ENCODE peak calls at places on chromosomes 6 and 20, in four cellular contexts. One of them, this sample, is unnamed.

GRCh38 chr6:149235130-149235561 is 82.4 kb upstream of the TAB2 start:
- DNase-seq in PC-3: peak; percentile 92
- DNase-seq in fibroblast of pulmonary artery: peak; percentile 92
- DNase-seq in A549: peak; percentile 16
- DNase-seq in this sample: no peak

GRCh38 chr6:163872335-163872734 is 457.8 kb downstream of the QKI start:
- DNase-seq in fibroblast of pulmonary artery: peak; percentile 89
- DNase-seq in PC-3: peak; percentile 23
- DNase-seq in A549: no peak
- DNase-seq in this sample: no peak

GRCh38 chr6:138517635-138518034 is 18.3 kb upstream of the NHSL1 start:
- DNase-seq in fibroblast of pulmonary artery: peak; percentile 54
- DNase-seq in PC-3: peak; percentile 68
- DNase-seq in A549: no peak
- DNase-seq in this sample: peak; percentile 31

GRCh38 chr6:3506195-3506594 is 49.3 kb upstream of the SLC22A23 start:
- DNase-seq in fibroblast of pulmonary artery: no peak
- DNase-seq in A549: no peak
- DNase-seq in PC-3: no peak
- DNase-seq in this sample: no peak

GRCh38 chr6:97594834-97595233 is 311.8 kb upstream of the MMS22L start:
- DNase-seq in fibroblast of pulmonary artery: no peak
- DNase-seq in A549: no peak
- DNase-seq in PC-3: peak; percentile 47
- DNase-seq in this sample: no peak

GRCh38 chr20:62236674-62236996 is 1.7 kb upstream of the OSBPL2 start:
- DNase-seq in A549: no peak
- DNase-seq in fibroblast of pulmonary artery: no peak
- DNase-seq in PC-3: no peak
- DNase-seq in this sample: no peak

GRCh38 chr20:33490023-33490933 is at the start of gene CBFA2T2:
- DNase-seq in A549: peak; percentile 50
- DNase-seq in PC-3: peak; percentile 44
- DNase-seq in fibroblast of pulmonary artery: peak; percentile 61
- DNase-seq in this sample: no peak

GRCh38 chr6:95242560-95242959 is 334.8 kb upstream of the MANEA start:
- DNase-seq in fibroblast of pulmonary artery: no peak
- DNase-seq in A549: no peak
- DNase-seq in PC-3: no peak
- DNase-seq in this sample: no peak

GRCh38 chr6:31659649-31660223 is 842 bp downstream of the C6orf47 start:
- DNase-seq in A549: no peak
- DNase-seq in PC-3: peak; percentile 42
- DNase-seq in fibroblast of pulmonary artery: peak; percentile 18
- DNase-seq in this sample: no peak

GRCh38 chr6:67221226-67221625 is 1413.9 kb upstream of the ADGRB3 start:
- DNase-seq in A549: no peak
- DNase-seq in PC-3: peak; percentile 9
- DNase-seq in fibroblast of pulmonary artery: peak; percentile 55
- DNase-seq in this sample: no peak

GRCh38 chr20:62822788-62823651 is 6.2 kb downstream of the COL9A3 start:
- DNase-seq in fibroblast of pulmonary artery: no peak
- DNase-seq in A549: peak; percentile 92
- DNase-seq in PC-3: peak; percentile 88
- DNase-seq in this sample: peak; percentile 74

GRCh38 chr20:17854307-17854903 is 114.2 kb downstream of the SNX5 start:
- DNase-seq in PC-3: peak; percentile 44
- DNase-seq in A549: peak; percentile 55
- DNase-seq in fibroblast of pulmonary artery: peak; percentile 60
- DNase-seq in this sample: peak; percentile 66

GRCh38 chr20:10430000-10430466 is 4.0 kb downstream of the MKKS start:
- DNase-seq in A549: peak; percentile 40
- DNase-seq in PC-3: peak; percentile 61
- DNase-seq in fibroblast of pulmonary artery: peak; percentile 42
- DNase-seq in this sample: no peak

GRCh38 chr6:26311385-26312095 is 53.5 kb upstream of the BTN3A2 start:
- DNase-seq in fibroblast of pulmonary artery: peak; percentile 78
- DNase-seq in A549: no peak
- DNase-seq in PC-3: peak; percentile 92
- DNase-seq in this sample: no peak

GRCh38 chr6:149055195-149055899 is 262.2 kb upstream of the TAB2 start:
- DNase-seq in fibroblast of pulmonary artery: no peak
- DNase-seq in A549: no peak
- DNase-seq in PC-3: no peak
- DNase-seq in this sample: no peak

GRCh38 chr6:7505196-7505699 is 36.2 kb upstream of the DSP start:
- DNase-seq in A549: peak; percentile 56
- DNase-seq in PC-3: peak; percentile 96
- DNase-seq in fibroblast of pulmonary artery: peak; percentile 63
- DNase-seq in this sample: peak; percentile 24

GRCh38 chr20:62065669-62066338 is at the start of gene TAF4:
- DNase-seq in PC-3: peak; percentile 78
- DNase-seq in A549: peak; percentile 85
- DNase-seq in fibroblast of pulmonary artery: peak; percentile 74
- DNase-seq in this sample: peak; percentile 79

GRCh38 chr6:105993769-105994521 is 92.2 kb upstream of the PRDM1 start:
- DNase-seq in PC-3: no peak
- DNase-seq in A549: no peak
- DNase-seq in fibroblast of pulmonary artery: peak; percentile 21
- DNase-seq in this sample: peak; percentile 56

GRCh38 chr6:20790032-20790791 is 256.0 kb downstream of the CDKAL1 start:
- DNase-seq in fibroblast of pulmonary artery: no peak
- DNase-seq in A549: no peak
- DNase-seq in PC-3: no peak
- DNase-seq in this sample: no peak

GRCh38 chr6:12484519-12484918 is 194.4 kb downstream of the EDN1 start:
- DNase-seq in PC-3: peak; percentile 26
- DNase-seq in fibroblast of pulmonary artery: no peak
- DNase-seq in A549: no peak
- DNase-seq in this sample: no peak

GRCh38 chr6:12480379-12480778 is 190.2 kb downstream of the EDN1 start:
- DNase-seq in PC-3: no peak
- DNase-seq in fibroblast of pulmonary artery: no peak
- DNase-seq in A549: no peak
- DNase-seq in this sample: no peak

GRCh38 chr6:12481292-12481691 is 191.1 kb downstream of the EDN1 start:
- DNase-seq in A549: no peak
- DNase-seq in PC-3: no peak
- DNase-seq in fibroblast of pulmonary artery: no peak
- DNase-seq in this sample: no peak

GRCh38 chr6:12483712-12484111 is 193.6 kb downstream of the EDN1 start:
- DNase-seq in fibroblast of pulmonary artery: peak; percentile 75
- DNase-seq in A549: peak; percentile 30
- DNase-seq in PC-3: peak; percentile 98
- DNase-seq in this sample: no peak

DNA sequence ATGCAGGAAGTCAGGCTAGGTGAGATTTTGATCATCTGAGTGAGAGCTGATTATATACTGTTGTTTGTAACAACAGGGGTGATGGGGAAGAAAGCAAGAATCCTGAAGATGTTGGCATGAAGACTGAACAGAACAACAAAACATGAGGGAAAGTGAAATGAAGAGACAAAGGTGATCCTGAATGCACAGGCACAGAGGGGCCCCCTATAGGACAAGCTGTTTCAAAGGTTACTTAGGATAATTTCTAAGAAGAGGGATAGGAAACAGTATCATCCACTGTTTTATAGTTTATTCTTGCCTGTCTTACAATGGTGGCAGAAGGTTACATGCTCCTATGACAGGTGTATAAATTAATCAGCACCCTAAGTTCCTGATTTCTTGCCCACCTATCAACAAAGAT is 192.2 kb downstream of the EDN1 start:
- DNase-seq in PC-3: peak; percentile 25
- DNase-seq in A549: no peak
- DNase-seq in fibroblast of pulmonary artery: no peak
- DNase-seq in this sample: no peak
- TF ChIP-seq CTCF in PC-3: peak; percentile 53
- TF ChIP-seq CTCF in A549: peak; percentile 39
- TF ChIP-seq CTCF in fibroblast of pulmonary artery: peak; percentile 27
- TF ChIP-seq CTCF in this sample: peak; percentile 27

GRCh38 chr6:140320081-140320798 is 945.8 kb upstream of the CITED2 start:
- DNase-seq in PC-3: no peak
- DNase-seq in A549: no peak
- DNase-seq in fibroblast of pulmonary artery: no peak
- DNase-seq in this sample: no peak

GRCh38 chr6:140318408-140318807 is 944.0 kb upstream of the CITED2 start:
- DNase-seq in A549: no peak
- DNase-seq in fibroblast of pulmonary artery: no peak
- DNase-seq in PC-3: no peak
- DNase-seq in this sample: no peak

GRCh38 chr6:140320799-140321099 is 946.3 kb upstream of the CITED2 start:
- DNase-seq in fibroblast of pulmonary artery: no peak
- DNase-seq in PC-3: no peak
- DNase-seq in A549: no peak
- DNase-seq in this sample: no peak

GRCh38 chr6:140319209-140319608 is 944.8 kb upstream of the CITED2 start:
- DNase-seq in fibroblast of pulmonary artery: peak; percentile 46
- DNase-seq in PC-3: peak; percentile 4
- DNase-seq in A549: no peak
- DNase-seq in this sample: no peak

DNA sequence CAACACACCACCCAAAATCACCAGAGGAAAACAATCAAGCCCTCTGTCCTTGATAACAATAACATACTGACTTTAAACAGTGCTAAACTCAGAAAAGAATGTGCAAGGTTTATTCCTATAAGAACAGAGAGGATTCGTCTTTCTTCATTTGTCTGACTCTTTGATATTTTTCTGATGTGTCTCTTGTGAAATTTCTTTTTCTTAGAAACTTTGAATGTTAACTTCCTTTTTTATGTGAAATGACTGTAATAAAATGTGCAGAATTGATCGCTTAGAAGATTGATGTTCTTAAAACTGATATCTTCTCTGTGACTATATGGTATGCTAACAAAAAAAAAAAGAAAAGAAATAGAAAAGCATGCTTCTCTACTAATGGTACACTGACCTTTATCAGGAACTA is 947.4 kb upstream of the CITED2 start:
- DNase-seq in A549: no peak
- DNase-seq in fibroblast of pulmonary artery: no peak
- DNase-seq in PC-3: no peak
- DNase-seq in this sample: no peak
- TF ChIP-seq CTCF in A549: no peak
- TF ChIP-seq CTCF in fibroblast of pulmonary artery: no peak
- TF ChIP-seq CTCF in PC-3: no peak
- TF ChIP-seq CTCF in this sample: no peak

GRCh38 chr20:41923604-41924003 is 305.4 kb upstream of the CHD6 start:
- DNase-seq in fibroblast of pulmonary artery: no peak
- DNase-seq in A549: no peak
- DNase-seq in PC-3: no peak
- DNase-seq in this sample: no peak

GRCh38 chr20:41927655-41928054 is 309.5 kb upstream of the CHD6 start:
- DNase-seq in fibroblast of pulmonary artery: no peak
- DNase-seq in A549: no peak
- DNase-seq in PC-3: no peak
- DNase-seq in this sample: no peak

DNA sequence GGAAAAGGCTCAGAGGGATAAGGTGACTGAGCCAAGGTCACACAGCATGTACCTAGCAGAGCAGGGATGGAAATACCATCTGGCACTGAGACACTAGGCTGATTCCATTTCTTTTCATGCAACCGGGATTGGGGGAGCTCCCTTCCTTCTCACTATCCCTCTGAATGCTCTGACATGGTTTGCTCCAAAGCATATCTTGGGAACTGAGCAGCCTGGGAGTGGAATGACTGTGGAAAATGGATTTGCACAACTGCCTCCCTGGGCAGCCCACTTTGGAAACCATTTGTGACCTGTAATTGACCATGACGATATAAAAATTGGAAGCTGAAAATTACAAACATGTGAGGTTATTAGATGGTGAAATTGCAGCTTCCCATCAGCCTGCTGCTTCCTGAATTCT is 309.0 kb upstream of the CHD6 start:
- DNase-seq in fibroblast of pulmonary artery: no peak
- DNase-seq in PC-3: no peak
- DNase-seq in A549: no peak
- DNase-seq in this sample: no peak
- TF ChIP-seq CTCF in fibroblast of pulmonary artery: no peak
- TF ChIP-seq CTCF in PC-3: no peak
- TF ChIP-seq CTCF in A549: no peak
- TF ChIP-seq CTCF in this sample: no peak

DNA sequence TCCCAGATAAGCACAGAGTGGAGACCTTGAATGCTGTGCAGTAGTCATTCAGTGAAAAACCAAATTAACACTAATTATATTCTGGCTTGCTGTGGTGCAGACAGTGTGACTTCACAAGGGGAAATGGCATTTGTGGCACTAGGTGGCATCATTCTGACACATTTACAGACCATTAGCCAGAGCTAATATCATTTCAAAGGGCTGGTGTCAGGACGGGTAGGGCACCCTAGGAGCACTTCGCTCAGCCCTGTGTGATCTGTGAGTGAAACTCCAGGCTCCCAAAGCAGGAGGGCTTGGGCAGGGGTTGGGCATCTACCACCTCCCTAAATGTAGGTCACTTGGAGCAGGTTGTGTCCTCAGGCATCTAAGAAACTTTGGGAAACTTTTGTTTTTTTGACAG is 555.8 kb downstream of the PKHD1 start:
- DNase-seq in PC-3: no peak
- DNase-seq in fibroblast of pulmonary artery: no peak
- DNase-seq in A549: no peak
- DNase-seq in this sample: no peak
- TF ChIP-seq CTCF in PC-3: peak; percentile 44
- TF ChIP-seq CTCF in fibroblast of pulmonary artery: no peak
- TF ChIP-seq CTCF in A549: no peak
- TF ChIP-seq CTCF in this sample: no peak

DNA sequence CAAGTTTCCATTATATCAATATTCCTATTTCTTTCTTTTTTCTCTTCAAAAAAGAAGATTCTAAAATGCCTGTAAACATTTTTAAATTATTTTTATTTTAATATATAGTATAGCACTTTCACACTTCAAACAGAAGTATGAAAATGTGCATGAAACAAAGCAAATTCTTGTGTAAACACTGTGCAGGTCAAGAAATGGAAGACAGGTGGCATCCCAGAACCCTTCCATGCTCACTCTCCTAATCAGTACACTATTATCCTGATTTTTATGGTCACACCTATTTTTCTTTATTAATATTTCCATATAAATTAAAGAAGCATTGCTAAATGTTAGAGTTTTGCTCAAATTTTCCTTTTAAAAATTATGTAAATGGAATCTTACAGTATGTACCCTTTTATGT is 561.6 kb upstream of the RNF217 start:
- DNase-seq in A549: no peak
- DNase-seq in fibroblast of pulmonary artery: no peak
- DNase-seq in PC-3: no peak
- DNase-seq in this sample: no peak
- TF ChIP-seq CTCF in A549: no peak
- TF ChIP-seq CTCF in fibroblast of pulmonary artery: no peak
- TF ChIP-seq CTCF in PC-3: no peak
- TF ChIP-seq CTCF in this sample: no peak

This sample was measured in glutamatergic neuron.